ENCODE peak calls at places on chromosome 11, in ten cellular contexts. H is RWPE2; P is NCI-H2107; A is myocyte; F is activated T-cell treated with anti-CD3 and anti-CD28 coated beads, Interleukin-2, amount 50 U/mL, for 4 hours; R is heart right ventricle; U is germinal center; Q is activated naive CD8-positive, alpha-beta T cell treated with anti-CD3 and anti-CD28 coated beads, Interleukin-2, amount 50 U/mL, for 24 hours; E is K562; J is posterior cingulate gyrus. Z is an unnamed sample.

GRCh38 chr11:104073950-104074349 is 37.5 kb downstream of the DDI1 start:
- DNase-seq in H (no peak), P (no peak), A (peak), F (no peak), R (no peak), U (peak), Q (no peak), E (no peak), J (no peak), Z (no peak)

GRCh38 chr11:94766656-94767291 is 1.4 kb upstream of the AMOTL1 start:
- DNase-seq in H (no peak), P (no peak), A (no peak), F (no peak), R (no peak), U (no peak), Q (no peak), E (no peak), J (no peak), Z (no peak)

GRCh38 chr11:14390669-14391068 is 31.7 kb upstream of the RRAS2 start:
- DNase-seq in H (no peak), P (no peak), A (no peak), F (no peak), R (no peak), U (no peak), Q (no peak), E (no peak), J (no peak), Z (no peak)

GRCh38 chr11:66718320-66718971 is 10.6 kb downstream of the SPTBN2 start:
- DNase-seq in H (no peak), P (no peak), A (no peak), F (no peak), R (no peak), U (no peak), Q (no peak), E (no peak), J (no peak), Z (peak)

GRCh38 chr11:6646040-6646439 is 9.6 kb downstream of the DCHS1 start:
- DNase-seq in H (peak), P (no peak), A (peak), F (no peak), R (peak), U (no peak), Q (peak), E (no peak), J (no peak), Z (no peak)

GRCh38 chr11:23425379-23425778 is 565.1 kb upstream of the CCDC179 start:
- DNase-seq in H (no peak), P (no peak), A (peak), F (no peak), R (no peak), U (no peak), Q (no peak), E (no peak), J (no peak), Z (no peak)

GRCh38 chr11:95499516-95500135 is 268.6 kb upstream of the SESN3 start:
- DNase-seq in H (no peak), P (no peak), A (no peak), F (no peak), R (no peak), U (no peak), Q (no peak), E (no peak), J (no peak), Z (no peak)

GRCh38 chr11:12694182-12694531 is 19.9 kb downstream of the TEAD1 start:
- DNase-seq in H (no peak), P (no peak), A (no peak), F (no peak), R (no peak), U (no peak), Q (no peak), E (no peak), J (no peak), Z (peak)

GRCh38 chr11:106840146-106840545 is 178.1 kb downstream of the GUCY1A2 start:
- DNase-seq in H (no peak), P (no peak), A (no peak), F (no peak), R (no peak), U (no peak), Q (no peak), E (no peak), J (no peak), Z (no peak)

GRCh38 chr11:14904745-14905103 is 12.7 kb upstream of the CYP2R1 start:
- DNase-seq in H (no peak), P (no peak), A (peak), F (peak), R (peak), U (peak), Q (peak), E (no peak), J (peak), Z (peak)

GRCh38 chr11:134144744-134145143 is 75.9 kb downstream of the JAM3 start:
- DNase-seq in H (no peak), P (no peak), A (no peak), F (no peak), R (no peak), U (no peak), Q (no peak), E (no peak), J (no peak), Z (no peak)

GRCh38 chr11:6862961-6863360 is at the start of gene OR10A2:
- DNase-seq in H (no peak), P (no peak), A (peak), F (no peak), R (no peak), U (no peak), Q (no peak), E (no peak), J (peak), Z (no peak)

GRCh38 chr11:27285761-27286160 is 77.3 kb downstream of the CCDC34 start:
- DNase-seq in H (no peak), P (no peak), A (no peak), F (no peak), R (no peak), U (no peak), Q (no peak), E (no peak), J (no peak), Z (no peak)

GRCh38 chr11:110966131-110966530 is 253.9 kb upstream of the ARHGAP20 start:
- DNase-seq in H (no peak), P (no peak), A (peak), F (no peak), R (no peak), U (no peak), Q (no peak), E (no peak), J (no peak), Z (no peak)

GRCh38 chr11:10225553-10225952 is 68.5 kb downstream of the SBF2 start:
- DNase-seq in H (no peak), P (no peak), A (no peak), F (no peak), R (no peak), U (no peak), Q (no peak), E (no peak), J (no peak), Z (no peak)

GRCh38 chr11:74710291-74710938 is 20.8 kb downstream of the CHRDL2 start:
- DNase-seq in H (no peak), P (no peak), A (no peak), F (no peak), R (no peak), U (no peak), Q (no peak), E (peak), J (no peak), Z (no peak)

GRCh38 chr11:115147243-115147807 is 356.9 kb downstream of the CADM1 start:
- DNase-seq in H (no peak), P (no peak), A (no peak), F (no peak), R (no peak), U (no peak), Q (no peak), E (no peak), J (no peak), Z (no peak)